ENCODE peak calls at places on chromosomes 12 and 14, in four cellular contexts. P is kidney epithelial cell, B is tibial nerve, S is AG10803. W is an unnamed sample.

GRCh38 chr12:45731376-45731775 is 1.9 kb downstream of the ARID2 start:
- DNase-seq in P (no peak), B (no peak), S (no peak), W (no peak)

GRCh38 chr14:104094709-104095425 is 9.4 kb downstream of the ASPG start:
- DNase-seq in P (no peak), B (peak; percentile 51), S (peak; percentile 18), W (no peak)

GRCh38 chr14:104795781-104796681 is 483 bp upstream of the AKT1 start:
- DNase-seq in P (no peak), B (no peak), S (peak; percentile 46), W (no peak)

GRCh38 chr14:23030936-23031335 is 3.8 kb downstream of the PSMB5 start:
- DNase-seq in P (no peak), B (no peak), S (no peak), W (no peak)

GRCh38 chr12:6229823-6230222 is 29.6 kb downstream of the CD9 start:
- DNase-seq in P (no peak), B (peak; percentile 68), S (peak; percentile 86), W (no peak)

GRCh38 chr14:24948261-24948847 is 101.6 kb downstream of the STXBP6 start:
- DNase-seq in P (no peak), B (no peak), S (no peak), W (no peak)

GRCh38 chr12:54526800-54527630 is 22.4 kb upstream of the PDE1B start:
- DNase-seq in P (no peak), B (no peak), S (peak; percentile 14), W (no peak)

GRCh38 chr14:36383674-36384421 is 63.4 kb upstream of the MBIP start:
- DNase-seq in P (no peak), B (peak; percentile 4), S (peak; percentile 2), W (no peak)

GRCh38 chr12:23666866-23667265 is 282.6 kb downstream of the SOX5 start:
- DNase-seq in P (no peak), B (no peak), S (no peak), W (no peak)

GRCh38 chr12:102095677-102096263 is 24.1 kb downstream of the NUP37 start:
- DNase-seq in P (no peak), B (no peak), S (peak; percentile 25), W (no peak)

GRCh38 chr12:3170423-3171194 is 93.4 kb downstream of the TSPAN9 start:
- DNase-seq in P (peak; percentile 82), B (no peak), S (peak; percentile 82), W (peak; percentile 64)

DNA sequence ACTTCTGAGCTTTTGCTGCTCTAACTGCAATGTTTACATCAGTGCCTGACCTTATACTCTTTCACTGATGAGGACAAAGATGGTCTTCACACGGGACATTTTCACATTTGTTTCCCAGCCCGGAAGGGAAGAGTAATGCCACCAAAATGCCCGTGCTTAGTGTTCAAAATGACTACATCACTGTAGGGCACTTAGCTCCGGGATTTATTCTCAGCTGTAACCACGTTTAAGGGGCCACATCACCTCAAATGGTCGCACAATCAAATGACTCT is 2.9 kb downstream of the GSG1 start:
- DNase-seq in P (no peak), B (no peak), S (no peak), W (no peak)
- TF ChIP-seq CTCF in P (no peak), B (no peak), S (no peak), W (no peak)

GRCh38 chr12:42097971-42098370 is 46.7 kb downstream of the GXYLT1 start:
- DNase-seq in P (no peak), B (no peak), S (no peak), W (no peak)
- H3K4me3 ChIP-seq in P (no peak overlapping the region), B (no peak overlapping the region), S (no peak overlapping the region), W (no peak overlapping the region)

DNA sequence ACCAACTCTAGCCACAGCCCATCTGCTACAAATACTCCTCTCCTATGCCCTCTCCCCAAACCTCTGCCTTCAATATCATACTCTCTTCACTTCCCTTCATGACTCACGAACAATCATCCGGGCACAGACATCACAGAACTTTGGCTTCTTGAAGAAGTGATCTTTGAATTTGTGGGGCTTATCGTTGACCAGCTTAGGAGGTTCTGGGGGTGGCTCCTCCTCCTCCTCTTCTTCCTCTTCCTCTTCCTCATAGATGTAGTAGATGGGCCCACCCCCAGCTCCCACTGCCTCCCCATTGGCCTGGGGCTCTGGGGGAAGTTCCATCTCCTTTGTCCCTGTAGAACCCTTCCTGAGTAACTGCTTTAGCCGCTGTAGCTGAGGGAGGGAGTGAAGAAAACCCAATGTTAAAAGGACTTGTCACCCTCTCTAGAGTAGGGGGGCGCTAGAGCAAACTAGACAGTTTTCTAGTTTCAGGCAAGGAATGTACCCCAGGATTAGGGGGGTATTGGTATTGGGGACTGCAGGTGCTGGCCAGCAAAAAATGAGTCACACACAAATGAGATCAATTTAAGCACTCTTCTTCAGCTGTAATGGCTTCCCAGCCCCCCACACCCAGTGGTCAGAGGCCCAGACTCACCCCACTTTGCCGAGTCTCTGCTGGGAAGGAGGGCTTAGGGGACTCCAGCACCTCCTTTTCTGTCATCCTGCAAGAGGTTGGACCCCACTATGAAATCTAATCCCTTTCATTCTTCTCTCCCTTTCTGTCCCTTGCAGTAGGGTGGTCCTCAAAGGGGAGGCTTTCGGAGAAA is 1.8 kb downstream of the STAC3 start:
- DNase-seq in P (no peak), B (no peak), S (no peak), W (no peak)
- TF ChIP-seq CTCF in P (no peak), B (no peak), S (no peak), W (no peak)

GRCh38 chr14:73630009-73630780 is 14.6 kb upstream of the DNAL1 start:
- DNase-seq in P (no peak), B (no peak), S (no peak), W (no peak)

GRCh38 chr14:73637830-73638229 is 7.0 kb upstream of the DNAL1 start:
- DNase-seq in P (no peak), B (no peak), S (no peak), W (no peak)

GRCh38 chr14:73633115-73633514 is 11.7 kb upstream of the DNAL1 start:
- DNase-seq in P (no peak), B (no peak), S (no peak), W (no peak)

GRCh38 chr14:73633517-73634332 is 11.1 kb upstream of the DNAL1 start:
- DNase-seq in P (peak; percentile 23), B (peak; percentile 66), S (peak; percentile 65), W (no peak)

DNA sequence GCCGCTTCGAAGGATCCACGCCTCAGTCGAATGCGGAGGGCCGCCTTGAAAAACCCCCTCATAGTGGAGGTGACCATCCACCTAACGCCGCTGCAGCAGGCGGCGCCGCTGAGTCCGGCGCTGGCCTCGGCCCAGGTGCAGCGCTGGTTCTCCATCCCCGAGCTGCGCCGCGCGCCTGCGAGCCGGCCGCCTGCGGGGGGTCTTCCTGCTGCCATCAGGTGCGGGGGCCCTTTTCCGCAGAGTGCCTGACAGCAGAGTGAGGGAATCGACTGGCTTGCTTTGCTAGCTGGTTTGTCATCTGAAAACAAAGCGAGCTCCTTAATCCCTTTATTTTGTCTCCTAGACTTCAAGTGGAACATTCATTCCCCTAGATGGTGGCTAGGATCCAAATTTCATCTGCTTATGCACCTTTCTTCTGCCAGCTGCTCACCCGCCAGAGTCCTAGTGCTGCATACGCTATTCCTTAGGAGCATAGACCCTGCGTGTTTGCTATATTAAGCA is 10.4 kb upstream of the DNAL1 start:
- DNase-seq in P (no peak), B (no peak), S (no peak), W (no peak)
- H3K4me3 ChIP-seq in P (peak overlapping the region; percentile 40), B (peak overlapping the region; percentile 67), S (peak overlapping the region; percentile 52), W (peak overlapping the region; percentile 62)

DNA sequence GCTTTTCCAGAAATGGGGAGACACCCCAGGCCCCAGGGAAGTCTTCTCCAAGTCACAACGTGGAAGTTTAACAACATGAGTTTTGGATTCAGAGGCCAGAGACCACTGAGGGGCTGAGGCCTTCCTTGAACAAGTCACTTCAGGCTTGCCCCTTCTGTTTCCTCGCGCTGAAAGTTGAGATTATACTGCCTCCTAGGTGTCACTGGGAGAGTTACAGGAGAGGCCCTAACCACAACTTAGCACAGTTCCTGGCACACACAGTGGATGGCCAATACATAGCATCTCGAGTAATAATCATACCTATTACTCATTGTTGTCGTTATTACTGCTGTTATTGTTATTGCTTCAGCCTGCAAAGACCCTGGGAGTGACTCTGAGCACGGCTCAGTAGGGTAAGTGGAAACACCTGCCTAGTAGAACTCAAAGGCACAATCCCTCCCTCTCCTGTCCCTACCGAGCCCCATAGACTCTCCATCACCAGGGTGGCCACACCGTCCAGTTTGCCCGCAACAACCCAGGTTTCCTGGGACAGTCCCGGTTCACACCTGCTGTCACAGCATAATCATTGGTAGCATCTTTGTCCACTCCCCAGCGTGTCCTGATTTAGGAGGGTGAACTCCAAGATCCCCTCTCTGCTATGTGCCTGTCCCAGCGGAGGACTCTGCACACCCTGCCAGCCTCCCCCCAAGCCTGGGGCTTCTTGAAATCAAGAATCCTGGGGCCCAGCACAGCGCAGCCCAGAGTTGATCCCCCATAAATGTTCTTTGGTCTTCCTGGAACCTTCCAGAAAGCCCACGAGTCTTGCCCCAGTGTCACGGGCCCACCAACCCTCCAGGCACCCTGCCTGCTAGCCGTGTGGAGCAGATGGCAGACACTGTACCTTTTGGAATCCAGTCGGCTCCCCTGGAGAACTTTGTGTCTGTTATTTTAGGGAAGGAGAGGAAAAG is 85.0 kb downstream of the SYNE3 start:
- DNase-seq in P (no peak), B (no peak), S (peak; percentile 12), W (no peak)
- TF ChIP-seq CTCF in P (peak; percentile 67), B (peak; percentile 59), S (peak; percentile 47), W (peak; percentile 67)

GRCh38 chr12:68253504-68253903 is at the start of gene IL22:
- DNase-seq in P (no peak), B (no peak), S (no peak), W (no peak)

GRCh38 chr12:68246350-68246749 is 7.1 kb downstream of the IL22 start:
- DNase-seq in P (no peak), B (no peak), S (no peak), W (no peak)

GRCh38 chr12:68250454-68250853 is 3.0 kb downstream of the IL22 start:
- DNase-seq in P (no peak), B (no peak), S (no peak), W (no peak)

GRCh38 chr12:68247785-68248184 is 5.6 kb downstream of the IL22 start:
- DNase-seq in P (no peak), B (no peak), S (no peak), W (no peak)

GRCh38 chr12:68252077-68252476 is 1.3 kb downstream of the IL22 start:
- DNase-seq in P (no peak), B (no peak), S (no peak), W (no peak)
- H3K4me3 ChIP-seq in P (no peak overlapping the region), B (no peak overlapping the region), S (no peak overlapping the region), W (no peak overlapping the region)

W was measured in epithelial cell of proximal tubule.